ENCODE peak calls at places on chromosomes 6 and 20, in eight cellular contexts. One of them, this sample, is unnamed.

GRCh38 chr6:66849843-66850242 is 1142.8 kb upstream of the EYS start:
- DNase-seq in RWPE1: peak; percentile 4
- DNase-seq in upper lobe of right lung: no peak
- DNase-seq in body of pancreas: no peak
- DNase-seq in mesendoderm: no peak
- DNase-seq in H1: no peak
- DNase-seq in mammary epithelial cell: no peak
- DNase-seq in HepG2: no peak
- DNase-seq in this sample: peak; percentile 71

GRCh38 chr6:20542927-20543602 is 8.8 kb downstream of the CDKAL1 start:
- DNase-seq in RWPE1: peak; percentile 48
- DNase-seq in upper lobe of right lung: no peak
- DNase-seq in body of pancreas: no peak
- DNase-seq in mesendoderm: no peak
- DNase-seq in H1: no peak
- DNase-seq in mammary epithelial cell: peak; percentile 100
- DNase-seq in HepG2: peak; percentile 76
- DNase-seq in this sample: peak; percentile 99

GRCh38 chr6:17957488-17957887 is 29.9 kb downstream of the KIF13A start:
- DNase-seq in RWPE1: no peak
- DNase-seq in upper lobe of right lung: no peak
- DNase-seq in body of pancreas: no peak
- DNase-seq in mesendoderm: no peak
- DNase-seq in H1: no peak
- DNase-seq in mammary epithelial cell: peak; percentile 59
- DNase-seq in HepG2: no peak
- DNase-seq in this sample: no peak

GRCh38 chr6:17831135-17831534 is 124.4 kb upstream of the NUP153 start:
- DNase-seq in RWPE1: no peak
- DNase-seq in upper lobe of right lung: no peak
- DNase-seq in body of pancreas: no peak
- DNase-seq in mesendoderm: no peak
- DNase-seq in H1: no peak
- DNase-seq in mammary epithelial cell: peak; percentile 35
- DNase-seq in HepG2: no peak
- DNase-seq in this sample: peak; percentile 75

GRCh38 chr6:52389626-52390360 is 27.8 kb downstream of the PAQR8 start:
- DNase-seq in RWPE1: peak; percentile 26
- DNase-seq in upper lobe of right lung: peak; percentile 70
- DNase-seq in body of pancreas: peak; percentile 80
- DNase-seq in mesendoderm: no peak
- DNase-seq in H1: no peak
- DNase-seq in mammary epithelial cell: peak; percentile 72
- DNase-seq in HepG2: peak; percentile 94
- DNase-seq in this sample: peak; percentile 91

GRCh38 chr6:107120404-107120803 is 5.1 kb upstream of the BEND3 start:
- DNase-seq in RWPE1: no peak
- DNase-seq in upper lobe of right lung: no peak
- DNase-seq in body of pancreas: no peak
- DNase-seq in mesendoderm: no peak
- DNase-seq in H1: no peak
- DNase-seq in mammary epithelial cell: no peak
- DNase-seq in HepG2: no peak
- DNase-seq in this sample: no peak

GRCh38 chr6:26412225-26412624 is 10.2 kb downstream of the BTN3A1 start:
- DNase-seq in RWPE1: no peak
- DNase-seq in upper lobe of right lung: no peak
- DNase-seq in body of pancreas: no peak
- DNase-seq in mesendoderm: peak; percentile 78
- DNase-seq in H1: no peak
- DNase-seq in mammary epithelial cell: no peak
- DNase-seq in HepG2: no peak
- DNase-seq in this sample: no peak

GRCh38 chr20:46058656-46059281 is 29.8 kb downstream of the SLC12A5 start:
- DNase-seq in RWPE1: no peak
- DNase-seq in upper lobe of right lung: no peak
- DNase-seq in body of pancreas: peak; percentile 14
- DNase-seq in mesendoderm: peak; percentile 60
- DNase-seq in H1: peak; percentile 86
- DNase-seq in mammary epithelial cell: no peak
- DNase-seq in HepG2: no peak
- DNase-seq in this sample: no peak

GRCh38 chr20:5290596-5290995 is 26.2 kb downstream of the PROKR2 start:
- DNase-seq in RWPE1: no peak
- DNase-seq in upper lobe of right lung: no peak
- DNase-seq in body of pancreas: no peak
- DNase-seq in mesendoderm: no peak
- DNase-seq in H1: no peak
- DNase-seq in mammary epithelial cell: no peak
- DNase-seq in HepG2: no peak
- DNase-seq in this sample: no peak

GRCh38 chr6:143674466-143675114 is 3.2 kb upstream of the PHACTR2 start:
- DNase-seq in RWPE1: no peak
- DNase-seq in upper lobe of right lung: no peak
- DNase-seq in body of pancreas: no peak
- DNase-seq in mesendoderm: no peak
- DNase-seq in H1: no peak
- DNase-seq in mammary epithelial cell: no peak
- DNase-seq in HepG2: peak; percentile 49
- DNase-seq in this sample: no peak

GRCh38 chr20:15200139-15200538 is 862.7 kb upstream of the FLRT3 start:
- DNase-seq in RWPE1: no peak
- DNase-seq in upper lobe of right lung: no peak
- DNase-seq in body of pancreas: no peak
- DNase-seq in mesendoderm: no peak
- DNase-seq in H1: no peak
- DNase-seq in mammary epithelial cell: peak; percentile 56
- DNase-seq in HepG2: no peak
- DNase-seq in this sample: peak; percentile 45

GRCh38 chr6:5759571-5759970 is 247.2 kb downstream of the NRN1 start:
- DNase-seq in RWPE1: no peak
- DNase-seq in upper lobe of right lung: no peak
- DNase-seq in body of pancreas: no peak
- DNase-seq in mesendoderm: no peak
- DNase-seq in H1: no peak
- DNase-seq in mammary epithelial cell: no peak
- DNase-seq in HepG2: no peak
- DNase-seq in this sample: no peak

GRCh38 chr20:35006531-35006971 is 50.9 kb downstream of the MYH7B start:
- DNase-seq in RWPE1: no peak
- DNase-seq in upper lobe of right lung: no peak
- DNase-seq in body of pancreas: peak; percentile 2
- DNase-seq in mesendoderm: no peak
- DNase-seq in H1: no peak
- DNase-seq in mammary epithelial cell: no peak
- DNase-seq in HepG2: no peak
- DNase-seq in this sample: no peak

GRCh38 chr20:35004051-35004725 is 48.5 kb downstream of the MYH7B start:
- DNase-seq in RWPE1: no peak
- DNase-seq in upper lobe of right lung: peak; percentile 53
- DNase-seq in body of pancreas: no peak
- DNase-seq in mesendoderm: no peak
- DNase-seq in H1: no peak
- DNase-seq in mammary epithelial cell: no peak
- DNase-seq in HepG2: no peak
- DNase-seq in this sample: no peak

GRCh38 chr20:35006009-35006408 is 50.3 kb downstream of the MYH7B start:
- DNase-seq in RWPE1: no peak
- DNase-seq in upper lobe of right lung: peak; percentile 53
- DNase-seq in body of pancreas: peak; percentile 1
- DNase-seq in mesendoderm: no peak
- DNase-seq in H1: no peak
- DNase-seq in mammary epithelial cell: no peak
- DNase-seq in HepG2: no peak
- DNase-seq in this sample: no peak

GRCh38 chr20:35004749-35005462 is 49.2 kb downstream of the MYH7B start:
- DNase-seq in RWPE1: no peak
- DNase-seq in upper lobe of right lung: no peak
- DNase-seq in body of pancreas: no peak
- DNase-seq in mesendoderm: no peak
- DNase-seq in H1: no peak
- DNase-seq in mammary epithelial cell: no peak
- DNase-seq in HepG2: no peak
- DNase-seq in this sample: no peak

GRCh38 chr20:35005463-35005961 is 49.8 kb downstream of the MYH7B start:
- DNase-seq in RWPE1: no peak
- DNase-seq in upper lobe of right lung: no peak
- DNase-seq in body of pancreas: peak; percentile 3
- DNase-seq in mesendoderm: no peak
- DNase-seq in H1: no peak
- DNase-seq in mammary epithelial cell: no peak
- DNase-seq in HepG2: no peak
- DNase-seq in this sample: no peak
- H3K27ac ChIP-seq in RWPE1: peak overlapping the region; percentile 3
- H3K27ac ChIP-seq in upper lobe of right lung: no peak overlapping the region
- H3K27ac ChIP-seq in body of pancreas: no peak overlapping the region
- H3K27ac ChIP-seq in mesendoderm: no peak overlapping the region
- H3K27ac ChIP-seq in H1: no peak overlapping the region
- H3K27ac ChIP-seq in mammary epithelial cell: no peak overlapping the region
- H3K27ac ChIP-seq in HepG2: no peak overlapping the region
- H3K27ac ChIP-seq in this sample: no peak overlapping the region

DNA sequence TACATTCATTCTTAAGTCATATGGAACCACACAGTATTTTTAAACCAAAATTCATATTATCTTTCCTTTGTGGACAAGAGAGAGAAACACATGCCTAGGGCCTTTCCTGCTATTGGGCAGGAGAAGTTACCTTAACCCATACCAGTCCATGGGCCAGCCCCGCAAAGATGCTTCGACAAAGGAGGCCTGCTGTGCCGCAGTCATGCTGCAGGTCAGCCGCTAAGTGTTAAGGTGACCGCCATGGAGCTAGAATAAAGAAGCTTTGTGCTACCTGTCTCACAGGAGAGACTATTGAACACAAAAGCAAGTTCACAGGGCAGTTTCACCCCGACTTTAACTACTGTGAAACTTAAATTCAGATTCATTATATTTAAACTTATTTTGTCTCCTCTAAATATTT is 62.3 kb upstream of the TMEM181 start:
- DNase-seq in RWPE1: no peak
- DNase-seq in upper lobe of right lung: no peak
- DNase-seq in body of pancreas: no peak
- DNase-seq in mesendoderm: no peak
- DNase-seq in H1: no peak
- DNase-seq in mammary epithelial cell: no peak
- DNase-seq in HepG2: no peak
- DNase-seq in this sample: no peak
- H3K27ac ChIP-seq in RWPE1: no peak overlapping the region
- H3K27ac ChIP-seq in upper lobe of right lung: no peak overlapping the region
- H3K27ac ChIP-seq in body of pancreas: no peak overlapping the region
- H3K27ac ChIP-seq in mesendoderm: no peak overlapping the region
- H3K27ac ChIP-seq in H1: no peak overlapping the region
- H3K27ac ChIP-seq in mammary epithelial cell: no peak overlapping the region
- H3K27ac ChIP-seq in HepG2: no peak overlapping the region
- H3K27ac ChIP-seq in this sample: no peak overlapping the region

GRCh38 chr6:44667668-44668390 is 280.3 kb downstream of the CDC5L start:
- DNase-seq in RWPE1: no peak
- DNase-seq in upper lobe of right lung: no peak
- DNase-seq in body of pancreas: peak; percentile 50
- DNase-seq in mesendoderm: peak; percentile 87
- DNase-seq in H1: peak; percentile 75
- DNase-seq in mammary epithelial cell: no peak
- DNase-seq in HepG2: peak; percentile 39
- DNase-seq in this sample: peak; percentile 34
- H3K27ac ChIP-seq in RWPE1: no peak overlapping the region
- H3K27ac ChIP-seq in upper lobe of right lung: no peak overlapping the region
- H3K27ac ChIP-seq in body of pancreas: no peak overlapping the region
- H3K27ac ChIP-seq in mesendoderm: peak overlapping the region; percentile 74
- H3K27ac ChIP-seq in H1: no peak overlapping the region
- H3K27ac ChIP-seq in mammary epithelial cell: no peak overlapping the region
- H3K27ac ChIP-seq in HepG2: no peak overlapping the region
- H3K27ac ChIP-seq in this sample: no peak overlapping the region

GRCh38 chr6:42821846-42822245 is 40.0 kb downstream of the BICRAL start:
- DNase-seq in RWPE1: no peak
- DNase-seq in upper lobe of right lung: no peak
- DNase-seq in body of pancreas: no peak
- DNase-seq in mesendoderm: no peak
- DNase-seq in H1: no peak
- DNase-seq in mammary epithelial cell: no peak
- DNase-seq in HepG2: no peak
- DNase-seq in this sample: no peak
- H3K27ac ChIP-seq in RWPE1: no peak overlapping the region
- H3K27ac ChIP-seq in upper lobe of right lung: peak overlapping the region; percentile 25
- H3K27ac ChIP-seq in body of pancreas: no peak overlapping the region
- H3K27ac ChIP-seq in mesendoderm: no peak overlapping the region
- H3K27ac ChIP-seq in H1: no peak overlapping the region
- H3K27ac ChIP-seq in mammary epithelial cell: no peak overlapping the region
- H3K27ac ChIP-seq in HepG2: no peak overlapping the region
- H3K27ac ChIP-seq in this sample: no peak overlapping the region

GRCh38 chr20:59022754-59023153 is 3.5 kb downstream of the TUBB1 start:
- DNase-seq in RWPE1: no peak
- DNase-seq in upper lobe of right lung: no peak
- DNase-seq in body of pancreas: no peak
- DNase-seq in mesendoderm: no peak
- DNase-seq in H1: no peak
- DNase-seq in mammary epithelial cell: no peak
- DNase-seq in HepG2: no peak
- DNase-seq in this sample: no peak

GRCh38 chr20:59018817-59019216 is 412 bp upstream of the TUBB1 start:
- DNase-seq in RWPE1: no peak
- DNase-seq in upper lobe of right lung: peak; percentile 41
- DNase-seq in body of pancreas: no peak
- DNase-seq in mesendoderm: no peak
- DNase-seq in H1: peak; percentile 42
- DNase-seq in mammary epithelial cell: no peak
- DNase-seq in HepG2: no peak
- DNase-seq in this sample: no peak

GRCh38 chr20:59019217-59019616 is at the start of gene TUBB1:
- DNase-seq in RWPE1: no peak
- DNase-seq in upper lobe of right lung: no peak
- DNase-seq in body of pancreas: no peak
- DNase-seq in mesendoderm: no peak
- DNase-seq in H1: no peak
- DNase-seq in mammary epithelial cell: no peak
- DNase-seq in HepG2: no peak
- DNase-seq in this sample: no peak

GRCh38 chr20:59023616-59024015 is 4.4 kb downstream of the TUBB1 start:
- DNase-seq in RWPE1: no peak
- DNase-seq in upper lobe of right lung: no peak
- DNase-seq in body of pancreas: no peak
- DNase-seq in mesendoderm: no peak
- DNase-seq in H1: no peak
- DNase-seq in mammary epithelial cell: no peak
- DNase-seq in HepG2: no peak
- DNase-seq in this sample: no peak

DNA sequence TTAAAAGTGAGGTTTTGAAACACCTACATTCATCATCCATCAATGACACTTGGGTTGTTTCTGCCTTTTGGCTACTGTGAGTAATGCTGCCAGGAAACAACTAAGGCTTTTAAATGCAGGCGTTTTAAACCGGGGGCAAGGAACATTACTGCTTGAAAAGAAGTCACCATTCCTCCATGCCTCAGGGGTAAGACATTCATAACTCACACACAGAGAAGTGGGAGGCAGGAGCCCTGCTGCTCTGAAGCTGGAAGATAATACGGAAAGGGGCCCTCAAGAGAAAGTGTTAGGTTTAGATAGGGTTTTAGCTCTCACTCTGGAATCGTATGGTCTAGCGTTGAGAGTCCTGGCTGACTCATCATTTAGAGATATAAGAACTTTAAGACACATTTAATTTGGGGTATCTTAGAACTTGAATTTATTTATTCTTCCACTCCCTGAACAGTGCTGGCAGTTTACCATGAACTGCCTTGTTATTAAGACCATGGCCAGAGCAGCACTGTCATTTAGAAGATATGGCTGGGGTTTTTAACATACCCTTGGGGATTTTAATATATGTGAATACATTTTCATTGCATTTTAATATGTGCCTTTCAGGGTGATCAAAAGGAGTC is 1.8 kb downstream of the TUBB1 start:
- DNase-seq in RWPE1: peak; percentile 82
- DNase-seq in upper lobe of right lung: no peak
- DNase-seq in body of pancreas: no peak
- DNase-seq in mesendoderm: peak; percentile 30
- DNase-seq in H1: no peak
- DNase-seq in mammary epithelial cell: peak; percentile 84
- DNase-seq in HepG2: no peak
- DNase-seq in this sample: peak; percentile 73
- H3K27ac ChIP-seq in RWPE1: peak overlapping the region; percentile 67
- H3K27ac ChIP-seq in upper lobe of right lung: no peak overlapping the region
- H3K27ac ChIP-seq in body of pancreas: no peak overlapping the region
- H3K27ac ChIP-seq in mesendoderm: no peak overlapping the region
- H3K27ac ChIP-seq in H1: no peak overlapping the region
- H3K27ac ChIP-seq in mammary epithelial cell: peak overlapping the region; percentile 1
- H3K27ac ChIP-seq in HepG2: no peak overlapping the region
- H3K27ac ChIP-seq in this sample: no peak overlapping the region